ENCODE peak calls at places on chromosome 4, in nine cellular contexts. A is A549; Q is GM23338; Z is aorta; D is CD4-positive, alpha-beta memory T cell; W is tibial artery; R is heart right ventricle; P is colonic mucosa; T is fibroblast of lung. L is an unnamed sample.

GRCh38 chr4:19999331-19999730 is 252.4 kb upstream of the SLIT2 start:
- DNase-seq in A (no peak), Q (no peak), Z (no peak), D (no peak), W (no peak), R (no peak), P (no peak), T (no peak), L (no peak)

GRCh38 chr4:1582227-1582626 is 101.9 kb downstream of the FAM53A start:
- DNase-seq in A (no peak), Q (no peak), Z (peak; percentile 76), D (no peak), W (no peak), R (no peak), P (no peak), T (no peak), L (peak; percentile 86)

GRCh38 chr4:87057835-87058234 is 123.0 kb downstream of the AFF1 start:
- DNase-seq in A (no peak), Q (no peak), Z (no peak), D (no peak), W (no peak), R (no peak), P (no peak), T (peak; percentile 53), L (no peak)

GRCh38 chr4:23312686-23313085 is 577.2 kb downstream of the PPARGC1A start:
- DNase-seq in A (no peak), Q (no peak), Z (no peak), D (no peak), W (no peak), R (no peak), P (no peak), T (no peak), L (no peak)

GRCh38 chr4:27620886-27621285 is 760.2 kb downstream of the STIM2 start:
- DNase-seq in A (no peak), Q (no peak), Z (no peak), D (no peak), W (no peak), R (no peak), P (no peak), T (no peak), L (no peak)

GRCh38 chr4:48752726-48753125 is 27.4 kb downstream of the FRYL start:
- DNase-seq in A (no peak), Q (peak; percentile 18), Z (no peak), D (no peak), W (no peak), R (peak; percentile 17), P (no peak), T (peak; percentile 18), L (no peak)

GRCh38 chr4:137700751-137701150 is 168.5 kb upstream of the PCDH18 start:
- DNase-seq in A (no peak), Q (no peak), Z (no peak), D (no peak), W (peak; percentile 48), R (no peak), P (no peak), T (no peak), L (no peak)

GRCh38 chr4:61511716-61512488 is 311.8 kb downstream of the ADGRL3 start:
- DNase-seq in A (no peak), Q (no peak), Z (no peak), D (no peak), W (no peak), R (no peak), P (no peak), T (peak; percentile 86), L (no peak)

GRCh38 chr4:188254211-188254610 is 115.0 kb downstream of the TRIML1 start:
- DNase-seq in A (no peak), Q (no peak), Z (no peak), D (no peak), W (no peak), R (no peak), P (no peak), T (no peak), L (no peak)

GRCh38 chr4:89356086-89356485 is 48.5 kb upstream of the GPRIN3 start:
- DNase-seq in A (no peak), Q (no peak), Z (no peak), D (no peak), W (no peak), R (no peak), P (peak; percentile 50), T (no peak), L (no peak)

GRCh38 chr4:87029356-87029755 is 94.5 kb downstream of the AFF1 start:
- DNase-seq in A (no peak), Q (no peak), Z (no peak), D (no peak), W (no peak), R (peak; percentile 62), P (no peak), T (no peak), L (no peak)

GRCh38 chr4:186486172-186486571 is 69.2 kb downstream of the MTNR1A start:
- DNase-seq in A (no peak), Q (no peak), Z (no peak), D (no peak), W (no peak), R (no peak), P (no peak), T (peak; percentile 7), L (peak; percentile 39)

GRCh38 chr4:1987721-1988326 is 20.9 kb downstream of the NELFA start:
- DNase-seq in A (no peak), Q (no peak), Z (no peak), D (no peak), W (no peak), R (no peak), P (peak; percentile 12), T (no peak), L (no peak)

GRCh38 chr4:150782921-150783320 is 201.0 kb downstream of the MAB21L2 start:
- DNase-seq in A (no peak), Q (no peak), Z (no peak), D (no peak), W (no peak), R (no peak), P (no peak), T (peak; percentile 36), L (no peak)

GRCh38 chr4:25908491-25908901 is 5.5 kb upstream of the SMIM20 start:
- DNase-seq in A (peak; percentile 54), Q (no peak), Z (no peak), D (no peak), W (no peak), R (no peak), P (no peak), T (peak; percentile 93), L (no peak)

GRCh38 chr4:6180841-6181631 is 19.3 kb downstream of the JAKMIP1 start:
- DNase-seq in A (no peak), Q (no peak), Z (peak; percentile 22), D (peak; percentile 46), W (no peak), R (no peak), P (no peak), T (no peak), L (no peak)

GRCh38 chr4:6175426-6175825 is 24.9 kb downstream of the JAKMIP1 start:
- DNase-seq in A (no peak), Q (no peak), Z (peak; percentile 34), D (no peak), W (no peak), R (no peak), P (no peak), T (no peak), L (no peak)

GRCh38 chr4:6177587-6178197 is 22.7 kb downstream of the JAKMIP1 start:
- DNase-seq in A (no peak), Q (peak; percentile 66), Z (peak; percentile 67), D (peak; percentile 59), W (no peak), R (no peak), P (no peak), T (no peak), L (peak; percentile 72)

GRCh38 chr4:6179362-6179761 is 21.0 kb downstream of the JAKMIP1 start:
- DNase-seq in A (no peak), Q (no peak), Z (peak; percentile 44), D (peak; percentile 27), W (no peak), R (no peak), P (no peak), T (no peak), L (no peak)

GRCh38 chr4:6178757-6179156 is 21.6 kb downstream of the JAKMIP1 start:
- DNase-seq in A (no peak), Q (no peak), Z (peak; percentile 8), D (no peak), W (no peak), R (no peak), P (no peak), T (no peak), L (no peak)
- H3K4me1 ChIP-seq in A (no peaks in the 10 kb centered on the region), Q (no peaks in the 10 kb centered on the region), Z (no peaks in the 10 kb centered on the region), D (peaks cover 68% of the 10 kb centered on the region), W (no peaks in the 10 kb centered on the region), R (no peaks in the 10 kb centered on the region), P (no peaks in the 10 kb centered on the region), T (no peaks in the 10 kb centered on the region), L (no peaks in the 10 kb centered on the region)

DNA sequence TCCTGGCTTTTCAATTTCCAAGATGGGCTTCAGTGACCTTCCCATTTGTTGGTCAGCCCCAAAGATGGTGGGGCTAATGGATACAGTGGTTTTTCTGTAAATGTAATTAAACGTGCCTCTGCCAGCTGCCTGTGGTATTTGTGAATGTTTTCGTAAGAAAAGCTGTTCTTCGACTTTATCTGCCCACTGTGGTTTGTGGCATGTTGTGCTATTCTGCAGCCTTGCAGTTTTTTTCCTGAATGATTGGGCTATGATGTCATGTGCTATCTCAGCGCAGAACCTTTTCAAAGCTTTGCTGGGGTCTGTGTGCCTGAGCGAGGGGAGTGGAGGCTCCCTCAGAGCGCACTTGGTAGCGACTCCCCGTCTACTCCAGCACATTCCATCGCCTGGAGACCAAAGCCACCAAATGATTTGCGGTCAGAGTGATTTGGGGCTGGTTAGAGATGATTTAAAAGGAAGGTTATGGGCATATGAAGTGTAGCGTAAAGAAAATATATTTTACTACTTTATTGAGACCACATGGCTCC is 137.5 kb downstream of the PALLD start:
- DNase-seq in A (no peak), Q (no peak), Z (no peak), D (no peak), W (no peak), R (no peak), P (no peak), T (peak; percentile 95), L (no peak)
- H3K4me1 ChIP-seq in A (peaks cover 57% of the 10 kb centered on the region), Q (peaks cover 32% of the 10 kb centered on the region), Z (peaks cover 1% of the 10 kb centered on the region), D (peaks cover 5% of the 10 kb centered on the region), W (peaks cover 38% of the 10 kb centered on the region), R (peaks cover 70% of the 10 kb centered on the region), P (no peaks in the 10 kb centered on the region), T (peaks cover 30% of the 10 kb centered on the region), L (peaks cover 11% of the 10 kb centered on the region)

GRCh38 chr4:108533876-108534275 is 86.5 kb upstream of the RPL34 start:
- DNase-seq in A (no peak), Q (no peak), Z (no peak), D (no peak), W (no peak), R (no peak), P (no peak), T (no peak), L (no peak)
- H3K4me1 ChIP-seq in A (no peaks in the 10 kb centered on the region), Q (no peaks in the 10 kb centered on the region), Z (no peaks in the 10 kb centered on the region), D (peaks cover 56% of the 10 kb centered on the region), W (no peaks in the 10 kb centered on the region), R (peaks cover 10% of the 10 kb centered on the region), P (no peaks in the 10 kb centered on the region), T (no peaks in the 10 kb centered on the region), L (no peaks in the 10 kb centered on the region)

DNA sequence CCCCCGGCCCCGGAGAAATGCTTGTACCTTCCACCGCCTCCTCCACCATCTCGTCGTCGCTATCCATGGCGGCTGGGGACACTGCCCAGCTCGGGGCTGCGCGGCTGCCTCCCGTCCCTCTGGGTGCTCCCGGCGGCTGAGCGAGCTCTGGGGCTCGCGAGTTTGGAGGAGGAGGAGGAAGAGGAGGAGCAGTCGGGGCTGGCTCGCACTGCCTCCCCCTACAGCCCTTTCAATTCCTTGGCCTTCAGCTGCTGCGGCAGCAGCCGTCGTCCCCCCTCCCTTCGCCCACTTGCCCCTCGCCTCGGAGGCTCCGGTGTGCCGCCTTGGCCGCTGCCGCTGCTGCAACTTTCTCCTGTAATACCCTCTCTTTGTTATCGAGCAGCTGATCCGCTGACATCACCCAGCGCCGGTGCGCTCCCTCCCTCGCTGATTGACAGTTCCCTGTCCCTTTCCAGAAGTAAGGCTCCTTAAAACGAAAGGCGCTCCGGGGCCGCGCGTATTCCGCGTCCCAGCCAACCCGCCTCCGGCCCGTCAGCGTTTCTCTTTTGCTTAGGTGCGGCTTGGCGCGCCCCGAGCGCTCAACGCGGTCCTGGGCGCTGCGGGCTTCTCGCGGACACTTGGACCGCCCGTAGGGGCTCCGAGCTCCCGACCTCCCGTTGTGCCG is at the start of gene SETD7:
- DNase-seq in A (peak; percentile 38), Q (peak; percentile 85), Z (peak; percentile 92), D (peak; percentile 62), W (peak; percentile 89), R (peak; percentile 83), P (peak; percentile 80), T (peak; percentile 79), L (peak; percentile 93)
- H3K4me1 ChIP-seq in A (peaks cover 52% of the 10 kb centered on the region), Q (peaks cover 38% of the 10 kb centered on the region), Z (peaks cover 5% of the 10 kb centered on the region), D (peaks cover 52% of the 10 kb centered on the region), W (peaks cover 35% of the 10 kb centered on the region), R (peaks cover 76% of the 10 kb centered on the region), P (no peaks in the 10 kb centered on the region), T (peaks cover 4% of the 10 kb centered on the region), L (peaks cover 11% of the 10 kb centered on the region)